ENCODE peak calls at places on chromosome 22, in eight cellular contexts. C, Q, Z, X, G, P, B and K are unnamed samples.

GRCh38 chr22:40238425-40239344 is 61.0 kb downstream of the TNRC6B start:
- DNase-seq in C (no peak), Z (peak; percentile 79), B (no peak), Q (no peak), P (peak; percentile 89), X (no peak), G (no peak), K (peak; percentile 85)

GRCh38 chr22:44337658-44338004 is 24.9 kb upstream of the SHISAL1 start:
- DNase-seq in P (peak; percentile 81), Z (peak; percentile 64), X (peak; percentile 73), C (peak; percentile 22), B (no peak), Q (no peak), G (no peak), K (peak; percentile 62)

GRCh38 chr22:39239561-39240423 is 5.0 kb downstream of the PDGFB start:
- DNase-seq in Q (no peak), C (peak; percentile 88), B (peak; percentile 93), X (no peak), Z (no peak), G (no peak), P (peak; percentile 81), K (no peak)

GRCh38 chr22:38267086-38267485 is 5.7 kb downstream of the TMEM184B start:
- DNase-seq in B (no peak), G (no peak), Z (peak; percentile 43), P (no peak), Q (no peak), C (no peak), X (no peak), K (no peak)

GRCh38 chr22:37792494-37792893 is 15.2 kb upstream of the GCAT start:
- DNase-seq in G (no peak), C (no peak), Z (no peak), Q (no peak), P (peak; percentile 41), X (no peak), B (no peak), K (no peak)

GRCh38 chr22:39508393-39508792 is 6.3 kb downstream of the MIEF1 start:
- DNase-seq in P (no peak), C (no peak), Z (no peak), G (no peak), X (no peak), B (no peak), Q (no peak), K (no peak)

GRCh38 chr22:32325416-32325801 is 32.3 kb upstream of the RFPL3 start:
- DNase-seq in P (no peak), Q (no peak), C (no peak), B (peak; percentile 29), G (no peak), Z (no peak), X (peak; percentile 70), K (no peak)

GRCh38 chr22:43238526-43239006 is 51.6 kb upstream of the TTLL12 start:
- DNase-seq in P (no peak), Q (no peak), B (no peak), Z (no peak), G (no peak), C (no peak), X (no peak), K (no peak)

GRCh38 chr22:46373838-46374662 is 38.5 kb downstream of the TRMU start:
- DNase-seq in P (no peak), Q (no peak), C (peak; percentile 74), Z (peak; percentile 48), X (no peak), B (no peak), G (no peak), K (no peak)

GRCh38 chr22:36486619-36487384 is 5.4 kb upstream of the TXN2 start:
- DNase-seq in P (peak; percentile 63), X (peak; percentile 72), Z (no peak), G (peak; percentile 49), Q (peak; percentile 77), C (peak; percentile 58), B (no peak), K (peak; percentile 57)

GRCh38 chr22:36619797-36620390 is 83.7 kb downstream of the CACNG2 start:
- DNase-seq in X (no peak), G (no peak), C (no peak), P (peak; percentile 6), Q (no peak), Z (no peak), B (no peak), K (no peak)

GRCh38 chr22:49460662-49461371 is 366.9 kb downstream of the BRD1 start:
- DNase-seq in C (no peak), Z (no peak), X (no peak), Q (no peak), G (no peak), P (no peak), B (no peak), K (no peak)

GRCh38 chr22:40533712-40534378 is 102.7 kb downstream of the MRTFA start:
- DNase-seq in G (peak; percentile 29), C (peak; percentile 19), X (no peak), B (no peak), P (peak; percentile 73), Q (no peak), Z (peak; percentile 77), K (peak; percentile 69)

GRCh38 chr22:17095538-17095937 is 10.7 kb downstream of the IL17RA start:
- DNase-seq in B (no peak), Z (no peak), C (no peak), P (peak; percentile 14), G (no peak), Q (peak; percentile 64), X (no peak), K (no peak)

GRCh38 chr22:40410272-40410671 is 39.9 kb downstream of the SGSM3 start:
- DNase-seq in P (peak; percentile 53), Q (no peak), C (no peak), G (no peak), B (no peak), Z (no peak), X (no peak), K (no peak)

GRCh38 chr22:40055143-40055926 is 60.6 kb downstream of the FAM83F start:
- DNase-seq in C (no peak), B (no peak), G (no peak), X (no peak), Q (no peak), P (peak; percentile 34), Z (no peak), K (no peak)

GRCh38 chr22:20034143-20034542 is 13.2 kb downstream of the TANGO2 start:
- DNase-seq in X (no peak), G (no peak), Q (no peak), P (no peak), Z (no peak), C (no peak), B (no peak), K (no peak)

GRCh38 chr22:50733521-50734342 is 4.3 kb upstream of the ACR start:
- DNase-seq in G (no peak), Q (peak; percentile 9), C (peak; percentile 5), X (peak; percentile 51), Z (no peak), B (peak; percentile 56), P (no peak), K (no peak)

GRCh38 chr22:39136317-39136716 is 16.2 kb downstream of the CBX7 start:
- DNase-seq in G (no peak), X (no peak), B (no peak), C (no peak), P (no peak), Z (no peak), Q (no peak), K (no peak)

GRCh38 chr22:36728505-36728904 is 25.0 kb upstream of the CACNG2 start:
- DNase-seq in P (no peak), C (no peak), B (no peak), Q (no peak), X (no peak), G (no peak), Z (no peak), K (no peak)

GRCh38 chr22:49735411-49736311 is 92.0 kb downstream of the BRD1 start:
- DNase-seq in G (no peak), P (no peak), Q (peak; percentile 81), C (no peak), Z (no peak), B (peak; percentile 66), X (no peak), K (no peak)

GRCh38 chr22:17349172-17349571 is 20.1 kb upstream of the CECR2 start:
- DNase-seq in P (no peak), Z (no peak), G (no peak), B (no peak), X (no peak), Q (no peak), C (no peak), K (no peak)

GRCh38 chr22:17808688-17809403 is 34.6 kb upstream of the BID start:
- DNase-seq in P (no peak), B (no peak), X (no peak), C (no peak), Z (no peak), G (no peak), Q (no peak), K (peak; percentile 44)

GRCh38 chr22:26134654-26135330 is 34.5 kb upstream of the SEZ6L start:
- DNase-seq in X (peak; percentile 11), B (no peak), Z (no peak), Q (peak; percentile 38), G (no peak), C (no peak), P (no peak), K (no peak)
- TF ChIP-seq CTCF in X (peak; percentile 51), B (no peak), Z (no peak), Q (peak; percentile 52), G (no peak), C (no peak), P (no peak), K (no peak)

GRCh38 chr22:41535244-41535643 is 9.0 kb downstream of the POLR3H start:
- DNase-seq in B (no peak), C (no peak), Q (peak; percentile 42), X (peak; percentile 56), P (no peak), Z (no peak), G (no peak), K (no peak)
- TF ChIP-seq CTCF in B (no peak), C (no peak), Q (no peak), X (peak; percentile 60), P (peak; percentile 20), Z (no peak), G (no peak), K (peak; percentile 60)

GRCh38 chr22:35380537-35381423 is at the start of gene HMOX1:
- DNase-seq in G (peak; percentile 90), B (peak; percentile 97), C (peak; percentile 94), X (peak; percentile 88), P (peak; percentile 85), Z (peak; percentile 72), Q (peak; percentile 79), K (peak; percentile 70)
- TF ChIP-seq CTCF in G (peak; percentile 41), B (peak; percentile 17), C (no peak), X (peak; percentile 15), P (no peak), Z (no peak), Q (no peak), K (peak; percentile 13)

DNA sequence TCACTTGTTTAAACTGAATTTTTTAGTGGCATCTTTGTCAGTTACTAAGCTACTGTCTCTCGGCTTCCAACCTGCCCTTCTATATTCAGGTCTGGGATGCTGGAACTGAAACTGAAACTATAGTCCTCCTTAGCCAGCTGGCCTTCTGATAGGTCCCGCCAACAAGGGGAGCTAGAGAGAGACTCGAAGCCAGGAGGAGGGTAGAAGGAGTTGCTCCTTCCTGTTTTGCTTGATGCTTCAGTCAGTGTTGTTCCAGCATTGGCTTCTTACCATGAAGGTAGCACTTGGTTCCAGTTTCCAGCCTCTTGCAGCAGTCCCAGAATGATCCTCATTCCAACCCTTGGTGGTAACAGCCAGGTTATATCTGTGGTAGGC is 32.9 kb upstream of the HORMAD2 start:
- DNase-seq in G (no peak), Z (no peak), X (no peak), P (no peak), B (no peak), C (no peak), Q (no peak), K (no peak)
- TF ChIP-seq CTCF in G (no peak), Z (no peak), X (no peak), P (no peak), B (no peak), C (no peak), Q (no peak), K (no peak)

GRCh38 chr22:24503137-24503850 is 8.2 kb downstream of the UPB1 start:
- DNase-seq in C (peak; percentile 61), Z (no peak), X (peak; percentile 62), B (peak; percentile 77), G (peak; percentile 65), Q (peak; percentile 78), P (peak; percentile 50), K (peak; percentile 68)
- TF ChIP-seq CTCF in C (peak; percentile 43), Z (peak; percentile 72), X (peak; percentile 86), B (peak; percentile 52), G (peak; percentile 24), Q (peak; percentile 48), P (peak; percentile 52), K (peak; percentile 90)